ENCODE peak calls at places on chromosomes 16 and 17, in eight cellular contexts. Q is bronchial epithelial cell, W is body of pancreas, P is ascending aorta, F is progenitor cell of endocrine pancreas, O is transverse colon, N is fibroblast of lung, I is tibial nerve. B is an unnamed sample.

GRCh38 chr16:4410335-4411075 is 5.9 kb downstream of the CORO7 start:
- DNase-seq in Q (no peak), W (peak; percentile 60), P (no peak), F (no peak), O (peak; percentile 57), N (peak; percentile 99), I (no peak), B (peak; percentile 90)

GRCh38 chr16:90020260-90020837 is 1.1 kb upstream of the DBNDD1 start:
- DNase-seq in Q (no peak), W (no peak), P (no peak), F (no peak), O (no peak), N (no peak), I (no peak), B (no peak)

GRCh38 chr17:28892024-28892423 is 5.5 kb downstream of the FLOT2 start:
- DNase-seq in Q (no peak), W (no peak), P (no peak), F (no peak), O (no peak), N (no peak), I (no peak), B (no peak)

GRCh38 chr17:75182319-75182568 is 515 bp downstream of the SUMO2 start:
- DNase-seq in Q (no peak), W (no peak), P (no peak), F (peak; percentile 16), O (no peak), N (no peak), I (no peak), B (no peak)

GRCh38 chr17:76716146-76716833 is 5.5 kb upstream of the MXRA7 start:
- DNase-seq in Q (peak; percentile 68), W (no peak), P (peak; percentile 66), F (no peak), O (no peak), N (peak; percentile 98), I (peak; percentile 17), B (no peak)

GRCh38 chr16:29898786-29899515 is 399 bp downstream of the SEZ6L2 start:
- DNase-seq in Q (no peak), W (peak; percentile 63), P (no peak), F (no peak), O (peak; percentile 69), N (no peak), I (no peak), B (peak; percentile 3)

GRCh38 chr17:82674656-82675475 is 23.6 kb downstream of the RAB40B start:
- DNase-seq in Q (no peak), W (no peak), P (no peak), F (no peak), O (no peak), N (no peak), I (no peak), B (no peak)

GRCh38 chr17:38674749-38675615 is at the start of gene EPOP:
- DNase-seq in Q (peak; percentile 58), W (peak; percentile 87), P (peak; percentile 65), F (peak; percentile 66), O (peak; percentile 86), N (peak; percentile 68), I (peak; percentile 54), B (peak; percentile 48)

GRCh38 chr16:27378871-27379580 is 22.9 kb upstream of the IL21R start:
- DNase-seq in Q (no peak), W (no peak), P (no peak), F (no peak), O (no peak), N (peak; percentile 21), I (no peak), B (no peak)

GRCh38 chr17:43401293-43401692 is 2.5 kb downstream of the ARL4D start:
- DNase-seq in Q (peak; percentile 90), W (peak; percentile 41), P (peak; percentile 53), F (no peak), O (no peak), N (peak; percentile 74), I (no peak), B (no peak)

GRCh38 chr16:13510425-13511151 is 409.4 kb upstream of the ERCC4 start:
- DNase-seq in Q (no peak), W (no peak), P (no peak), F (no peak), O (no peak), N (no peak), I (no peak), B (no peak)
- TF ChIP-seq CTCF in Q (no peak), W (no peak), P (no peak), F (peak; percentile 47), O (no peak), N (no peak), I (no peak), B (peak; percentile 44)

DNA sequence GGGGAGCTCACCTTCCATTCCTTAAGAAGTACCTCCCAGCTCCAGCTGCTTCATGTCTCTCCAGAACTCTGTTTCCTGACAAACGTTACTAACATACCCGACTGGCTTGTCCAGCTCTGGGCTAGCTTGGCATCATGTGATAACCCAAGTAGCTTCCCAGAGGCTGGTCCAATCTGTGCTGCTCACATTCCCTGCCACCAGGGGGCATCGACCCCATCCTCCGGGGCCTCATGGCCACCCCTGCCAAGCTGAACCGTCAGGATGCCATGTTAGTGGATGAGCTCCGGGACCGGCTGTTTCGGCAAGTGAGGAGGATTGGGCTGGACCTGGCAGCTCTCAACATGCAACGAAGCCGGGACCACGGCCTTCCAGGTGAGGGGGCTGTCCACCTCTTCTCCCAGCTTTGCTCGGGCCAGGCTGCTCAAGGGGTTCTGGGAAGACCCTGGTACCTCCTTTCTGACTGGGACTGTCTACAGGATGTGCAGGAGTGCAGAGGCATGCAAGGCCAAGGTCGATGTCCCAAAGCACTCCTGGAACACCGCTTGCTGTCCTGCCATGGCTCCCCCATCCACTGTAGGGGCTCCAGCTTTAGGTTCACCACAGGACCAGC is 7.6 kb downstream of the EPX start:
- DNase-seq in Q (peak; percentile 38), W (peak; percentile 52), P (no peak), F (peak; percentile 41), O (peak; percentile 40), N (peak; percentile 28), I (no peak), B (peak; percentile 71)
- TF ChIP-seq CTCF in Q (peak; percentile 49), W (peak; percentile 40), P (no peak), F (peak; percentile 68), O (peak; percentile 28), N (peak; percentile 56), I (peak; percentile 18), B (peak; percentile 63)

GRCh38 chr17:80986816-80987480 is 4.7 kb upstream of the CHMP6 start:
- DNase-seq in Q (no peak), W (peak; percentile 11), P (no peak), F (no peak), O (no peak), N (no peak), I (no peak), B (no peak)

GRCh38 chr17:80982426-80982974 is 9.1 kb upstream of the CHMP6 start:
- DNase-seq in Q (no peak), W (peak; percentile 11), P (no peak), F (no peak), O (no peak), N (no peak), I (no peak), B (no peak)

GRCh38 chr17:80983545-80983944 is 8.1 kb upstream of the CHMP6 start:
- DNase-seq in Q (no peak), W (no peak), P (no peak), F (no peak), O (no peak), N (no peak), I (no peak), B (no peak)

GRCh38 chr17:80986046-80986445 is 5.6 kb upstream of the CHMP6 start:
- DNase-seq in Q (no peak), W (no peak), P (no peak), F (no peak), O (no peak), N (no peak), I (no peak), B (no peak)

GRCh38 chr17:80984749-80985148 is 6.9 kb upstream of the CHMP6 start:
- DNase-seq in Q (peak; percentile 53), W (no peak), P (no peak), F (no peak), O (no peak), N (peak; percentile 90), I (no peak), B (no peak)
- TF ChIP-seq CTCF in Q (peak; percentile 6), W (no peak), P (no peak), F (no peak), O (peak; percentile 32), N (peak; percentile 46), I (no peak), B (no peak)

GRCh38 chr17:39923836-39924690 is 3.3 kb downstream of the ORMDL3 start:
- DNase-seq in Q (no peak), W (no peak), P (no peak), F (no peak), O (no peak), N (no peak), I (no peak), B (no peak)
- TF ChIP-seq CTCF in Q (no peak), W (no peak), P (no peak), F (peak; percentile 35), O (no peak), N (peak; percentile 18), I (no peak), B (no peak)

DNA sequence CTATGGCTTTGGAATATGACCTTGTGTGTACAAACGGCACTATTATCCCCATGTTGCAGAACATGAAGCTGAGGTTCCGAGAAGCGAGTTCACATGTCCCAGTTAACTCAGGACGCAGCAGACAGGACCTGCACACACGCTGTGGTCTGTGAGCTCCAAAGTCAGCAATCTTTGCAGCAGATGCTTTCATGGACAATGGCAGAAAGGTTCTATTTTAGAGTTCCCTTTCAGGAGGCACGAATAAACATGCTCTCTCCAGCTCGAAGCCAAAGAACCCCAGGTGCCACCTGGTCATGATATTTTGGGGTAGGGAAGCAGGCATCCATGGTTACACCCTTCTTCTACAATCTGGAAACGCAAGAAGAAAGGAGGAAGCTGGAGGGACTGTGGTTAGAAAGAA is 412.0 kb downstream of the TMEM114 start:
- DNase-seq in Q (no peak), W (no peak), P (no peak), F (no peak), O (no peak), N (no peak), I (no peak), B (no peak)
- TF ChIP-seq CTCF in Q (no peak), W (no peak), P (no peak), F (no peak), O (no peak), N (no peak), I (no peak), B (no peak)

DNA sequence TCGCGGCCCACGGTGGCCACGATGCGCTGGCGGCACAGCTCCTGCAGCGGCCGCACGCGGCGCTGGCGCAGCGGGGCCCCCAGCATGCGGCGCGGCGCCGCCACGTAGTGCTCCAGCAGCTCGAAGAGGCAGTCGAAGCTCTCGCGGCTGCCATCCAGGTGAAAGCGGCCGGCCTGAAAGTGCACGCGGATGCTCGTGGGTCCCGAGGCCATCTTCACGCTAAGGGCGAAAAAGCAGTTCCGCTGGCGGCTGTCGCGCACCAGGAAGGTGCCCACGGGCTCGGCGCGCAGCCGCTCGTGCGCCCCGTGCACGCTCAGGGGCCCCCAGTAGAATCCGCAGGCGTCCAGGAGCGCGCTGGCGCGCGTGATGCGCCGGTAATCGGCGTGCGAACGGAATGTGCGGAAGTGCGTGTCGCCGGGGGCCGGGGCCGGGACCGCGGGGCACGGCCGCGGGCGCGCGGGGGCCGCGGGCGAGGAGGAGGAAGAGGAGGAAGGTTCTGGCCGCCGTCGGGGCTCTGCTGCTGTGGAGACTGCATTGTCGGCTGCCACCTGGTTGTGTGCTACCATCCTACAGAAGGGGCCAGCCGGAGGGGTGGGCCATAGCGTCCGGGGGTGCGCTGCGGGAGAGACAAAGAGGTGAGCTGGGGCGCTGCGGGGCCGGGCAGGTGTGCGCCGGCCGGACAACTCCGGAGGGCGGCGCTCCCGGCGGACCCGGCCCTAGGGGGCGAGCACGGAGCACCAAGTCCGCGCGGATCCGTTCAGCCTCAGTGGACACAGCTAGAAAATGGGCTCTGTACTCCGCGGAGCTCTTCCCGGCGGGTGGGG is 879 bp downstream of the SOCS1 start:
- DNase-seq in Q (peak; percentile 21), W (peak; percentile 49), P (no peak), F (peak; percentile 42), O (peak; percentile 60), N (peak; percentile 40), I (no peak), B (no peak)
- TF ChIP-seq CTCF in Q (peak; percentile 15), W (no peak), P (no peak), F (peak; percentile 43), O (no peak), N (no peak), I (peak; percentile 13), B (peak; percentile 8)